ENCODE peak calls at places on chromosomes 7 and 10, in ten cellular contexts. C is stimulated activated CD4-positive, alpha-beta T cell treated with anti-CD3 and anti-CD28 coated beads, Interleukin-2, amount 100 ng/mL, for 48 hours; Z is HL-60; F is activated naive CD4-positive, alpha-beta T cell treated with anti-CD3 and anti-CD28 coated beads for 36 hours; I is MCF 10A; G is pancreas; A is Caki2; R is lung; M is kidney; H is activated CD4-positive, alpha-beta T cell treated with anti-CD3 and anti-CD28 coated beads for 48 hours. E is an unnamed sample.

GRCh38 chr7:229184-229964 is 37.0 kb downstream of the FAM20C start:
- DNase-seq in R (no peak), C (no peak), M (no peak), H (no peak), Z (no peak), I (no peak), F (no peak), G (no peak), A (peak; percentile 56), E (no peak)

GRCh38 chr7:44667190-44667589 is 60.8 kb downstream of the OGDH start:
- DNase-seq in A (no peak), M (no peak), H (no peak), Z (no peak), G (no peak), F (no peak), C (no peak), R (no peak), I (no peak), E (no peak)

GRCh38 chr7:74507538-74508319 is 54.0 kb downstream of the GTF2IRD1 start:
- DNase-seq in I (no peak), C (no peak), G (no peak), Z (no peak), M (no peak), A (no peak), H (no peak), F (no peak), R (no peak), E (no peak)

GRCh38 chr7:133009426-133009825 is 72.5 kb downstream of the CHCHD3 start:
- DNase-seq in C (no peak), H (no peak), A (no peak), R (no peak), Z (no peak), M (no peak), I (no peak), G (no peak), F (no peak), E (no peak)

GRCh38 chr7:93044147-93044810 is 73.5 kb downstream of the SAMD9 start:
- DNase-seq in I (no peak), G (no peak), H (no peak), C (no peak), F (no peak), A (no peak), Z (no peak), M (no peak), R (no peak), E (no peak)

GRCh38 chr7:7131273-7131672 is 51.1 kb upstream of the C1GALT1 start:
- DNase-seq in Z (no peak), G (no peak), I (no peak), M (no peak), C (no peak), A (no peak), H (no peak), F (no peak), R (no peak), E (no peak)

GRCh38 chr10:71090801-71091200 is 121.6 kb upstream of the UNC5B start:
- DNase-seq in H (no peak), I (no peak), G (no peak), A (no peak), C (no peak), M (no peak), F (peak; percentile 2), Z (no peak), R (peak; percentile 19), E (no peak)

GRCh38 chr10:30811665-30812017 is 182.1 kb upstream of the LYZL2 start:
- DNase-seq in R (no peak), I (no peak), C (no peak), H (peak; percentile 5), F (peak; percentile 17), M (no peak), A (no peak), Z (no peak), G (no peak), E (no peak)

GRCh38 chr7:134799387-134799786 is 20.0 kb downstream of the CALD1 start:
- DNase-seq in G (no peak), H (no peak), I (no peak), Z (no peak), R (no peak), F (no peak), A (no peak), C (no peak), M (no peak), E (no peak)

GRCh38 chr7:33979807-33980355 is 74.5 kb downstream of the BMPER start:
- DNase-seq in H (no peak), Z (no peak), A (peak; percentile 76), M (no peak), F (no peak), C (no peak), G (no peak), R (no peak), I (peak; percentile 43), E (no peak)

GRCh38 chr7:138258194-138258554 is 181.9 kb downstream of the AKR1D1 start:
- DNase-seq in M (no peak), I (no peak), A (no peak), Z (no peak), F (no peak), G (no peak), R (no peak), H (no peak), C (no peak), E (no peak)

GRCh38 chr10:129896231-129897150 is 67.6 kb downstream of the EBF3 start:
- DNase-seq in H (no peak), I (no peak), G (no peak), F (no peak), Z (no peak), C (no peak), R (no peak), M (no peak), A (no peak), E (no peak)

GRCh38 chr10:73934074-73934473 is 23.1 kb downstream of the PLAU start:
- DNase-seq in M (no peak), C (no peak), H (no peak), R (no peak), I (no peak), Z (no peak), F (no peak), A (no peak), G (no peak), E (no peak)